ENCODE peak calls at places on chromosomes 13 and 19, in six cellular contexts. Z, R, G, A, E and H are unnamed samples.

GRCh38 chr13:37534181-37534580 is 64.4 kb downstream of the POSTN start:
- DNase-seq in R (peak; percentile 7), Z (peak; percentile 16), E (no peak), G (no peak), A (no peak), H (no peak)

GRCh38 chr13:46172531-46172991 is 9.4 kb downstream of the LCP1 start:
- DNase-seq in G (no peak), Z (no peak), R (no peak), E (peak; percentile 77), A (peak; percentile 49), H (no peak)

GRCh38 chr13:82506805-82507404 is 1375.4 kb downstream of the SLITRK1 start:
- DNase-seq in E (no peak), G (no peak), Z (no peak), A (no peak), R (no peak), H (no peak)

GRCh38 chr19:1566392-1567115 is 1.6 kb downstream of the MEX3D start:
- DNase-seq in G (no peak), R (peak; percentile 86), E (no peak), A (no peak), Z (peak; percentile 75), H (peak; percentile 61)

GRCh38 chr19:58181902-58182576 is 822 bp upstream of the ZNF274 start:
- DNase-seq in E (peak; percentile 76), R (peak; percentile 55), G (peak; percentile 17), A (peak; percentile 33), Z (peak; percentile 67), H (no peak)

GRCh38 chr19:6233827-6234511 is 45.8 kb downstream of the MLLT1 start:
- DNase-seq in G (no peak), A (no peak), R (peak; percentile 59), E (no peak), Z (no peak), H (peak; percentile 79)

GRCh38 chr19:33699754-33700407 is 78.1 kb downstream of the CHST8 start:
- DNase-seq in R (no peak), G (no peak), E (no peak), A (no peak), Z (no peak), H (no peak)

GRCh38 chr13:74061939-74062595 is 72.1 kb downstream of the KLF12 start:
- DNase-seq in Z (no peak), E (peak; percentile 75), R (peak; percentile 80), A (no peak), G (no peak), H (no peak)

GRCh38 chr19:45577111-45577905 is 7.3 kb downstream of the OPA3 start:
- DNase-seq in A (no peak), R (peak; percentile 87), Z (no peak), G (no peak), E (no peak), H (peak; percentile 65)

GRCh38 chr19:17758528-17758927 is 7.3 kb downstream of the FCHO1 start:
- DNase-seq in R (no peak), Z (no peak), G (no peak), E (no peak), A (no peak), H (no peak)

GRCh38 chr13:78709028-78709427 is 50.1 kb upstream of the OBI1 start:
- DNase-seq in A (no peak), R (no peak), G (no peak), E (no peak), Z (no peak), H (no peak)

GRCh38 chr13:20118268-20119140 is 42.3 kb downstream of the GJA3 start:
- DNase-seq in E (peak; percentile 75), G (peak; percentile 33), A (peak; percentile 49), Z (peak; percentile 45), R (peak; percentile 68), H (peak; percentile 70)

GRCh38 chr19:19170053-19170945 is at the start of gene MEF2B:
- DNase-seq in R (peak; percentile 73), E (peak; percentile 17), G (peak; percentile 45), A (peak; percentile 58), Z (peak; percentile 86), H (peak; percentile 79)

DNA sequence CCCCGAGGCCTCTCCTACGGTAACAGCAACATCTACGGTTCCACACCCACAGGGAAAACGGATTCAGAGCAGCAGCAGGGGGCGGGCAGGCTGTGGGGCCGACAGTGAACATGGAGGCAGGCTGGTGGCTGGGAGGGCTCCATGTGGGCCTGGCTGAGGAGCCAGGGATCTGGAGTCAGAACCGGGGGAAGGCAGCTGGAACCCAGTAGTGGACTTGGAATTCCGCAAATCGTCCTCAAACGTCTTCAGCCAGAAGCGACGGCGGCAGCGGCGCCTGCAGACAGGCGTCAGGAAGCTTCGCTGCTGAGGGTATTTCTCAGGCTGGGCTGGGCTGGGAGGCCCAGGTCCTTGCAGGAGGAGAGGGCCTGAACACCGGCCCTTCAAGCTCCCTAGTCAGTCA is 1.8 kb downstream of the TMEM86B start:
- DNase-seq in A (no peak), E (no peak), R (no peak), Z (no peak), G (no peak), H (no peak)
- H3K36me3 ChIP-seq in A (peaks cover 12% of the 10 kb centered on the region), E (peaks cover 63% of the 10 kb centered on the region), R (peaks cover 11% of the 10 kb centered on the region), Z (peaks cover 11% of the 10 kb centered on the region), G (peaks cover 18% of the 10 kb centered on the region), H (peaks cover 46% of the 10 kb centered on the region)

GRCh38 chr19:7982651-7983099 is 22.8 kb downstream of the ELAVL1 start:
- DNase-seq in E (no peak), A (no peak), R (no peak), Z (no peak), G (no peak), H (no peak)

GRCh38 chr19:7982103-7982502 is 23.3 kb downstream of the ELAVL1 start:
- DNase-seq in E (no peak), R (no peak), Z (no peak), G (no peak), A (no peak), H (no peak)

GRCh38 chr19:7981661-7982060 is 23.8 kb downstream of the ELAVL1 start:
- DNase-seq in R (no peak), Z (no peak), A (no peak), E (no peak), G (no peak), H (no peak)

GRCh38 chr19:7983995-7984837 is 21.2 kb downstream of the ELAVL1 start:
- DNase-seq in R (no peak), A (no peak), E (no peak), Z (no peak), G (no peak), H (no peak)

DNA sequence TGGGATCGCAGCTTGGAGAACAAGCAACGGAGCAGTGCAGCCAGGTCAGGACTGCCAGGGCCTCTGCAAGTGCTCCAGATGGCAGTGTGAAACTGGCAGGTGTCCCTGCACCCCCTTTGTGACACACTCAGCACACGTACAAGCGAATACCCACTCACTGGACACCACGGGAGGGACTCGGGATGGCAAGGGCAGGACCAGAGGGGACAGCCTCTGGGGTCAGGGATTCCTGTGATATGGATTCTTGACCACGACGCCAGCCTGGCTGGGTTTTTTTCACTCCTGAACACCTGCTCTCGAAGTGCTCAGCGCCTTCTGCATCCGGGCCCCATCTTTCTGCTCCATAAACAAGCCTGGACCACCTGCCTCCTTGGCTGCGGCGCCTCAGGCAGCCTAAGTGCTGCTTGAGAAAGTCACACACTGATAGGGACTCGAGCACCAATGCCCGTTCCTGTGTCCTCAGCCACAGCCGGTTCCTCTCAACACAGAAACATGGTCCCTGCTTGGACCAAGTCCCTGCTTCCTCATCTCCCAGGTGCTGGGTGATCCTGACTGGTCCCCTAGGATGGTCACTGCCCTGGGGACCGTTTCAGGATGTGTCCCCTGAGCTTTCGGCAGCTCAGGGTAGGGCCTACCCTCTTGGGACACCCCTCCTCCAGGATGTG is 22.0 kb downstream of the ELAVL1 start:
- DNase-seq in R (no peak), G (no peak), E (no peak), A (no peak), Z (no peak), H (no peak)
- H3K36me3 ChIP-seq in R (peaks cover 50% of the 10 kb centered on the region), G (peaks cover 28% of the 10 kb centered on the region), E (peaks cover 97% of the 10 kb centered on the region), A (peaks cover 46% of the 10 kb centered on the region), Z (peaks cover 86% of the 10 kb centered on the region), H (peaks cover 50% of the 10 kb centered on the region)

DNA sequence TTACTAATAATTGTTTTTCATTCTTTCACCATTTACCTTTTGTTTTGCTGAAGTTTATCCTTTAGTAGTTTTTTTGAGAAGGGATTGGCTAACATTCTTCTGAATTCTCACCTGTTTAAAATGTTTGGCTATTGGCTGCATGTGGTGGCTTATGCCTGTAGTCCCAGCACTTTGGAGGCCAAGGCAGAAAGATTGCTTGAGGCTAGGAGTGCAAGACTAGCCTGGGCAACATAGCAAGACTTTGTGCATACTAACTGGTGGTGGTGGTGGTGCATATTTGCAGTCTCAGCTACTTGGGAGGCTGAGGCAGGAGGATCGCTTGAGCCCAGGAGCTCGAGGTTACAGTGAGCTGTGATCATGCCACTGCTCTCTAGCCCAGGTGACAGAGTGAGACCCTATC is 27.5 kb upstream of the RNF113B start:
- DNase-seq in Z (no peak), E (no peak), G (no peak), R (no peak), A (no peak), H (no peak)
- H3K36me3 ChIP-seq in Z (peaks cover 5% of the 10 kb centered on the region), E (no peaks in the 10 kb centered on the region), G (no peaks in the 10 kb centered on the region), R (no peaks in the 10 kb centered on the region), A (no peaks in the 10 kb centered on the region), H (no peaks in the 10 kb centered on the region)

DNA sequence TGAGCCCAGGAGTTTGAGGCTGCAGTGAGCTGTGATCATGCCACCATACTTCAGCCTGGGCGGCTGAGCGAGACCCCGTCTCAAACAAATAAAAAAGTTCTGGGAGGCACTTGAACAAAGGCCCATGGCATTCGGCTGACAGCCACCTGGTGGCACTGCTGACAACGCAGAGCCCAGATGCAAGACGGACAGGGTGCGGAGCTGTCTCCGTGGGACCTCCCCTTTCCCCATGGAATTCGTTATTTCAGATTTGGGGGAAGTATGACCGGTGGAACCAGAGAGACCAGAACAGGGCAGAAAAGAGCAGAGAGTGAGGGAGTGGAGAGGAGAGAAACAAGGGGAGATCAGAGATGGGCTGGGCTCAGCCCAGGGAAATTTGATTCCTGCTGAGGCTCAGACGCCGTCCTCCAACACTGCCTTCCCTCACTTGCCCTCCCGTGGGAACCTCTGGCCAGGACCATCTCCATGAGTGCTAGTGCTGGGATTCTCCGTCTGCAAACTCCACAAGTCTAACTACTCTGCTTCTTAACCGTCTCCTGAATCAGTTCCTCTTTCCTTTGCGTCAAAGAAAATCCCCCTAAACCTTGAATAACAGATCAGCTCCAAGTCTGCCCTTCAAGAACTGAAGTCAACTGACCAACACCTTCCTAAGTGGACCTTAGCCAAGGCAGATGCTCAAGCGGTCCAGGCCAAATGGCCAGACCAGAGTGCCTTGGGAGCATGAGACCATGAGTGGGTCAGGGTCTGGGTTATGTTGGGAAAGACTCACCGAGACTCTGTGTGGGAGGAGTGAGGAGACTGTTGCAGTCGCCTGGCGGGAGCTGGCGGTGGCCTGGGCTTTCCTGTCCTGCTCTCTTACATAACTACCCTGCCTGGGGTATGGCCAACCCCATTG is 11.9 kb upstream of the ATF5 start:
- DNase-seq in Z (peak; percentile 55), G (no peak), E (no peak), A (no peak), R (no peak), H (no peak)
- H3K36me3 ChIP-seq in Z (peaks cover 26% of the 10 kb centered on the region), G (peaks cover 7% of the 10 kb centered on the region), E (peaks cover 92% of the 10 kb centered on the region), A (peaks cover 18% of the 10 kb centered on the region), R (no peaks in the 10 kb centered on the region), H (no peaks in the 10 kb centered on the region)

GRCh38 chr19:42294471-42295137 is 7.3 kb upstream of the PRR19 start:
- DNase-seq in R (no peak), A (no peak), E (no peak), G (no peak), Z (no peak), H (peak; percentile 17)

GRCh38 chr19:42295342-42295741 is 6.6 kb upstream of the PRR19 start:
- DNase-seq in Z (no peak), E (no peak), R (no peak), G (no peak), A (no peak), H (no peak)

GRCh38 chr19:42292963-42293362 is 9.0 kb upstream of the PRR19 start:
- DNase-seq in E (no peak), A (no peak), Z (no peak), G (no peak), R (no peak), H (no peak)

GRCh38 chr19:42293539-42293938 is 8.4 kb upstream of the PRR19 start:
- DNase-seq in A (no peak), Z (no peak), G (no peak), E (no peak), R (no peak), H (no peak)

GRCh38 chr19:42293966-42294365 is 8.0 kb upstream of the PRR19 start:
- DNase-seq in Z (no peak), R (no peak), G (no peak), A (no peak), E (no peak), H (no peak)
- H3K36me3 ChIP-seq in Z (peaks cover 82% of the 10 kb centered on the region), R (peaks cover 28% of the 10 kb centered on the region), G (no peaks in the 10 kb centered on the region), A (peaks cover 16% of the 10 kb centered on the region), E (peaks cover 80% of the 10 kb centered on the region), H (peaks cover 21% of the 10 kb centered on the region)